ENCODE peak calls at places on chromosomes 7 and 10, in six cellular contexts. D, F, Y, X, N and B are unnamed samples.

GRCh38 chr10:109996225-109996624 is 11.6 kb upstream of the ADD3 start:
- DNase-seq in Y (no peak), D (no peak), N (no peak), F (no peak), X (no peak), B (no peak)

GRCh38 chr10:31707578-31708411 is 220.8 kb downstream of the ARHGAP12 start:
- DNase-seq in Y (no peak), F (peak; percentile 75), X (no peak), N (no peak), D (no peak), B (no peak)

GRCh38 chr10:50421026-50421719 is 169.9 kb upstream of the ASAH2 start:
- DNase-seq in N (no peak), F (no peak), X (no peak), D (no peak), Y (no peak), B (no peak)

GRCh38 chr7:74482629-74483401 is 29.1 kb downstream of the GTF2IRD1 start:
- DNase-seq in Y (no peak), F (no peak), X (no peak), D (no peak), N (no peak), B (no peak)

GRCh38 chr7:28291559-28291958 is 111.0 kb upstream of the JAZF1 start:
- DNase-seq in N (no peak), F (no peak), D (no peak), Y (no peak), X (no peak), B (no peak)

GRCh38 chr7:48090095-48090805 is 1.2 kb downstream of the UPP1 start:
- DNase-seq in N (no peak), F (peak; percentile 78), Y (no peak), X (no peak), D (no peak), B (no peak)

GRCh38 chr7:93337047-93337446 is 104.9 kb downstream of the VPS50 start:
- DNase-seq in Y (no peak), D (no peak), N (no peak), X (no peak), F (no peak), B (no peak)

GRCh38 chr10:47054936-47055335 is 143.7 kb downstream of the PTPN20 start:
- DNase-seq in D (no peak), N (no peak), F (no peak), X (no peak), Y (peak; percentile 26), B (no peak)

GRCh38 chr7:69782917-69783684 is 184.8 kb downstream of the AUTS2 start:
- DNase-seq in N (no peak), F (no peak), Y (peak; percentile 72), X (no peak), D (peak; percentile 74), B (no peak)

GRCh38 chr10:30974355-30974754 is 57.3 kb downstream of the ZNF438 start:
- DNase-seq in F (no peak), Y (no peak), D (no peak), X (no peak), N (no peak), B (no peak)

GRCh38 chr7:142334236-142334635 is 76.4 kb upstream of the PRSS58 start:
- DNase-seq in Y (no peak), N (no peak), X (no peak), D (no peak), F (no peak), B (no peak)

GRCh38 chr10:22693371-22693784 is 21.0 kb downstream of the PIP4K2A start:
- DNase-seq in F (no peak), Y (no peak), X (no peak), D (no peak), N (no peak), B (no peak)